ENCODE peak calls at places on chromosomes 6 and 20, in five cellular contexts. V is gastrocnemius medialis, M is Peyer's patch, R is brain microvascular endothelial cell, F is astrocyte of the cerebellum. K is an unnamed sample.

GRCh38 chr20:60001027-60001567 is 42.9 kb downstream of the CDH26 start:
- DNase-seq in V (no peak), M (no peak), R (no peak), F (no peak), K (no peak)

GRCh38 chr6:36268478-36269248 is 1.2 kb upstream of the PNPLA1 start:
- DNase-seq in V (no peak), M (no peak), R (peak), F (no peak), K (no peak)

GRCh38 chr6:129646140-129646569 is 63.8 kb downstream of the ARHGAP18 start:
- DNase-seq in V (no peak), M (no peak), R (no peak), F (no peak), K (no peak)

GRCh38 chr6:155388546-155388945 is 67.1 kb downstream of the NOX3 start:
- DNase-seq in V (no peak), M (no peak), R (no peak), F (no peak), K (no peak)

GRCh38 chr6:145882121-145882531 is 67.5 kb upstream of the FBXO30 start:
- DNase-seq in V (no peak), M (no peak), R (no peak), F (no peak), K (no peak)

GRCh38 chr6:66926060-66926459 is 1219.0 kb upstream of the EYS start:
- DNase-seq in V (no peak), M (no peak), R (peak), F (no peak), K (no peak)

GRCh38 chr6:19836799-19837510 is at the start of gene ID4:
- DNase-seq in V (peak), M (peak), R (peak), F (peak), K (no peak)

GRCh38 chr6:1424306-1424927 is 35.0 kb downstream of the FOXF2 start:
- DNase-seq in V (no peak), M (peak), R (peak), F (peak), K (peak)

GRCh38 chr6:27091661-27092315 is 155.7 kb upstream of the PRSS16 start:
- DNase-seq in V (no peak), M (no peak), R (peak), F (peak), K (peak)

GRCh38 chr6:14671261-14671681 is 553.7 kb downstream of the CD83 start:
- DNase-seq in V (no peak), M (no peak), R (no peak), F (peak), K (peak)

GRCh38 chr6:26197736-26198625 is 110.8 kb downstream of the HFE start:
- DNase-seq in V (no peak), M (peak), R (no peak), F (no peak), K (peak)

GRCh38 chr20:34296468-34296867 is 6.7 kb downstream of the AHCY start:
- DNase-seq in V (no peak), M (no peak), R (no peak), F (no peak), K (no peak)

GRCh38 chr6:150288456-150288855 is 80.4 kb upstream of the IYD start:
- DNase-seq in V (no peak), M (no peak), R (no peak), F (no peak), K (no peak)

GRCh38 chr6:36643967-36644366 is 34.5 kb upstream of the CDKN1A start:
- DNase-seq in V (no peak), M (no peak), R (no peak), F (no peak), K (no peak)

GRCh38 chr20:59253779-59254319 is 46.6 kb upstream of the EDN3 start:
- DNase-seq in V (no peak), M (peak), R (no peak), F (no peak), K (peak)

GRCh38 chr6:150830409-150831165 is 34.9 kb upstream of the MTHFD1L start:
- DNase-seq in V (no peak), M (no peak), R (peak), F (no peak), K (no peak)

GRCh38 chr20:23047738-23048214 is 1.7 kb downstream of the THBD start:
- DNase-seq in V (peak), M (no peak), R (no peak), F (no peak), K (no peak)

GRCh38 chr20:50366270-50367103 is 143.7 kb upstream of the PTPN1 start:
- DNase-seq in V (no peak), M (peak), R (peak), F (peak), K (peak)

GRCh38 chr6:133648576-133648975 is 240.3 kb upstream of the TCF21 start:
- DNase-seq in V (no peak), M (no peak), R (no peak), F (no peak), K (no peak)

GRCh38 chr6:130587778-130588520 is 222.1 kb downstream of the TMEM200A start:
- DNase-seq in V (no peak), M (no peak), R (peak), F (peak), K (peak)

GRCh38 chr6:63565058-63565726 is 7.1 kb upstream of the LOC128125822 start:
- DNase-seq in V (no peak), M (peak), R (no peak), F (no peak), K (peak)

GRCh38 chr20:45872626-45873025 is 8.4 kb upstream of the ZSWIM1 start:
- DNase-seq in V (no peak), M (no peak), R (no peak), F (no peak), K (no peak)

GRCh38 chr20:53227523-53227922 is 255.4 kb downstream of the TSHZ2 start:
- DNase-seq in V (no peak), M (no peak), R (no peak), F (no peak), K (no peak)

GRCh38 chr6:143941852-143942627 is 66.0 kb downstream of the PLAGL1 start:
- DNase-seq in V (no peak), M (peak), R (peak), F (peak), K (peak)

GRCh38 chr6:37239511-37239910 is 18.1 kb upstream of the TBC1D22B start:
- DNase-seq in V (no peak), M (no peak), R (no peak), F (no peak), K (peak)

GRCh38 chr6:106974337-106974998 is at the start of gene CD24:
- DNase-seq in V (no peak), M (peak), R (no peak), F (no peak), K (peak)

GRCh38 chr20:31712564-31713311 is 9.9 kb downstream of the BCL2L1 start:
- DNase-seq in V (peak), M (peak), R (peak), F (peak), K (peak)

GRCh38 chr20:61092199-61092598 is 159.9 kb upstream of the CDH4 start:
- DNase-seq in V (no peak), M (no peak), R (no peak), F (no peak), K (no peak)

GRCh38 chr20:3712279-3712873 is at the start of gene SIGLEC1:
- DNase-seq in V (peak), M (peak), R (no peak), F (no peak), K (no peak)

GRCh38 chr20:17863577-17864292 is 104.9 kb downstream of the SNX5 start:
- DNase-seq in V (no peak), M (peak), R (no peak), F (no peak), K (peak)

GRCh38 chr6:139145661-139146060 is 10.8 kb downstream of the HECA start:
- DNase-seq in V (no peak), M (no peak), R (no peak), F (no peak), K (no peak)

GRCh38 chr20:25291432-25292133 is 43.7 kb downstream of the PYGB start:
- DNase-seq in V (no peak), M (no peak), R (no peak), F (no peak), K (no peak)

GRCh38 chr6:124982669-124983068 is 20.4 kb downstream of the RNF217 start:
- DNase-seq in V (no peak), M (no peak), R (no peak), F (no peak), K (no peak)

GRCh38 chr20:24663496-24663895 is 194.1 kb downstream of the SYNDIG1 start:
- DNase-seq in V (no peak), M (no peak), R (no peak), F (no peak), K (no peak)

GRCh38 chr6:19463250-19463649 is 373.9 kb upstream of the ID4 start:
- DNase-seq in V (no peak), M (no peak), R (no peak), F (no peak), K (no peak)

GRCh38 chr6:68313911-68314310 is 321.2 kb upstream of the ADGRB3 start:
- DNase-seq in V (no peak), M (no peak), R (peak), F (peak), K (peak)

DNA sequence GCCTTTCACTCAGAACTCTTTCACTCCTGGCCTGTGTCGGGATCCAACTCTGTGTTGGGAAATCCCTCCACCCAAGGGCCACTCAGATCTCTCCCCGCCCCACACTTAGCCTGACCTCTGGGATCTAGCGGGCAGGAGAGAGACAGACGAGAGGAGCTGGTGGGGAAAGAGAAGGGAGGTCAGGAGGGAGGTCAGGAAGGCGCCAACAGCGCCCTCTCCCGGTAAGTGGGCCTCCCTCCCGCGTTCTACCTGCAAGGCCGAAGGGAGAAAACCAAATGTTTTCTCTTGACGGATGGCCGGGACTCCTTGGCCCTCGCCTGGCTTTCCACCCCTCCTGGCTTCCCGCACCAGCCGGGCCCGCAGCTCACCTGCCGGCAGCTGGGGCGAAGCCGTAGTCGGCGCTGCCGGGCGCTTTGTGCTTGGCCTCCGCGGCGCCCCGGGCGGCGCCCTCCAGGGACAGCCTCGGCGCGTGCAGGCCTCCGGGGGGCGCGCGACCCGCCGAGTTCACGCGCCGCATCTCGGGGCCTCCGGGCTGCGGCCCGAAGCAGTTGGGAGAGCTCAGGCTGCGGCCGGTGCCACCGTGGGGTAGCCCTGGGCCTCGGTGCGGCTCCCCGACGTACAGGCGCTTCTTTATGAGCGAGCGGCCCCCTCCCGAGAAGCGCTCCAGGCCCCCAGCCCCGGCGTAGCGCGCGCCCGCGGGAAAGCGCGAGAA is 38.2 kb downstream of the C6orf132 start:
- DNase-seq in V (peak), M (peak), R (peak), F (no peak), K (no peak)
- TF ChIP-seq CTCF in V (peak), M (peak), R (peak), F (peak), K (no peak)

DNA sequence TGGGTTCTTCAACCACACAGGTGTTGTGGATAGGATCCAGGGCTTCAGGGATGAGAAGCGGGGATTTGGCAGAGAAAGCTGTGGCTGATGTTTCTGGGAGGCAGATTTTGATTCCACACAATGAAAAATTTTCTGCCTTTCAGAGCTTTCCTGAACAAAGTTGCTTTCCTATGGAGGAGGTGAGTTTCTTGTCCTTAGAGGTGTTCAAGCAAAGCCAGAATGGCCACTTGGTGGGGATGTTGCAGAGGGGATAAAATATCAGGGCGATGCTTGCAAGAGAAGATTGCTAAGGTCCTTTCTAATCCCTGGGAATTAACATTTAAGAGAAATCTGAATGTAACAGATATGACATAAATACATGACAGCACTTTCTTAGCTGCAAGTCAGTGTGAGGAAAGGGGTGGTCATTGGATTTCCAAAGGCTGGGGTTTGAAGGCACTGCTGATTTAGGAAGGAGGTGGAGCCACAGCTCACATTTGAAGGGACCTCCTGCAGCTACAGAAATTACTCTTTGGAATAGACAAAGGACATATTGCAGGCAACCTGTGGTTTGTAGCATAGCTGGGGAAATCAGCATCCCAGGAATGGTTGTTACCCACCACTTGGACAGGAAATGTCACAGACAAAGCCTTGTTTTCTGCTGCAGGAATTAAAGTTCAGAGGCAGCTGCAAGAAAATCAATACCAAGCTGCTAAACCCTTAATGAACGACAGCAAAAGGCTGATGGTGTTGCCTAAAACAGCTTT is 271.1 kb upstream of the CHD6 start:
- DNase-seq in V (no peak), M (no peak), R (no peak), F (no peak), K (no peak)
- TF ChIP-seq CTCF in V (no peak), M (no peak), R (no peak), F (no peak), K (peak)

DNA sequence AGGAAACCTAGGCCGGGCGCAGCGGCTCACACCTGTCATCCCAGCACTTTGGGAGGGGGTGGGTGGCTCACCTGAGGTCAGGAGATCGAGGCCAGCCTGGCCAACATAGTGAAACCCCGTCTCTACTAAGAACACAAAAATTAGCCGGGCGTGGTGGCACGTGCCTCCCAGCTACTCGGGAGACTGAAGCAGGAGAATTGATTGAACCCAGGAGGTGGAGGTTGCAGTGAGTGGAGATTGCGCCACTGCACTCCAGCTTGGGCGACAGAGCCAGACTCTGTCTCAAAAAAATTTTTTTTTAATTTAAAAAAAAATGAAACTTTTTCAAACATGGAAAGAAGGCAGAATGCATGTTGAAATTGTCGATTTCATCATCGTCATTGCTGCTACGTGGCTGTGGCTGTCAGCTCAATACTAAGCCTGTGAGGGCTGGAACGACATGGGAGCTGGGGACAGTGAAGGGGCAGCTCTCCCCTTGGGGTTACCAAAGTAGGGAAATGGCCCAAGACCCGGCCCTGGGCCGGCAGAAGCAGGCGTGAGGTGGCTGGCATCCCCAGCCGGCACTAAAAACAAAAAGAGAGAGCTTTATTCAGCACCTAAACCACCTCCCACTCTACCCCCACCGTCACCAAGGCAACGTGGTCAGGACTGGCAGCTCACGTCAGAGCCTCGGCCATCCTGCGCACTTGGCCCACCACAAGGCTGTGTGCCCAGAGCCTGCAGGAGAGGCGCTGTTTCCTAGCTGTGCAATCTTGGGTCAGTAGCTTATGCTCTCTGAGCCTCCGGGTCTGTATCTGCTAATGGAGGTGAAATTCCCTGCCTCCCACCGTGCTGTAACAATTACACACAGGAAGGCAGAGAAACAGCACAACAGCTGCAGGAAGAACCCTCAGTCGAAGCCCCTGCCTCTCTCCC is 30.8 kb downstream of the AGPAT4 start:
- DNase-seq in V (no peak), M (no peak), R (no peak), F (peak), K (no peak)
- TF ChIP-seq CTCF in V (no peak), M (no peak), R (peak), F (no peak), K (no peak)

GRCh38 chr20:63498950-63499332 is at the start of gene EEF1A2:
- DNase-seq in V (peak), M (peak), R (no peak), F (no peak), K (no peak)
- TF ChIP-seq CTCF in V (peak), M (no peak), R (no peak), F (no peak), K (no peak)

DNA sequence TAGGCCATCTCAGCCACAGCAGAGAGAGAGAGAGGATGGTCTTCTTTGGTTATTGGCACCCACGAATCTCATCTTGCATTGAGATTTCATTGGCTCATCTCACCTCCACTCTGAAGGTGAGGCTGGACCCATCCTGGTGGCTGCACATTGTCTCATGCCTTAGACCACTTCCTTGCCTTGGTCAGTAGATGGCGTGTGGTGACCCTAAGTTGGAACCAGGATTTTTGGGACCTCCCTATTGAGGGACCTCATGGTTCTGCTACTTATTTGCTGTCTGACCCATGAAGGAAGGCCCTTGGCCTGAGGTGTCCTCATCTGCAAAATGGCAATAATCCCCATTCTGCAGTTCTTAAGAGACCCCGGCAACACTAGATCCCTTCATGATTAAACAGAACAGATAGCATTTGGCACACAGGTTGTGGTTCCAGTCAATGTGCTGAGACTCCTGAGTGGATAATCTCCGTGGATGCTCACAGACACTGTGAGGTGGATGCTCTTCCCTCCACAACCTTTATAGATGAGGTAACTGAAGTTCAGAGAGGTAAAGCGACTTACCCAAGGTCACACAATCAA is 21.5 kb upstream of the AAR2 start:
- DNase-seq in V (no peak), M (no peak), R (no peak), F (no peak), K (peak)
- TF ChIP-seq CTCF in V (peak), M (peak), R (peak), F (peak), K (peak)

GRCh38 chr6:62284725-62285124 is 1.3 kb downstream of the KHDRBS2 start:
- DNase-seq in V (no peak), M (no peak), R (no peak), F (no peak), K (no peak)

GRCh38 chr6:62285612-62286469 is at the start of gene KHDRBS2:
- DNase-seq in V (peak), M (peak), R (no peak), F (no peak), K (no peak)

GRCh38 chr6:62283359-62283758 is 2.7 kb downstream of the KHDRBS2 start:
- DNase-seq in V (no peak), M (no peak), R (no peak), F (no peak), K (no peak)

GRCh38 chr6:62286470-62286843 is 432 bp upstream of the KHDRBS2 start:
- DNase-seq in V (no peak), M (peak), R (no peak), F (no peak), K (no peak)

DNA sequence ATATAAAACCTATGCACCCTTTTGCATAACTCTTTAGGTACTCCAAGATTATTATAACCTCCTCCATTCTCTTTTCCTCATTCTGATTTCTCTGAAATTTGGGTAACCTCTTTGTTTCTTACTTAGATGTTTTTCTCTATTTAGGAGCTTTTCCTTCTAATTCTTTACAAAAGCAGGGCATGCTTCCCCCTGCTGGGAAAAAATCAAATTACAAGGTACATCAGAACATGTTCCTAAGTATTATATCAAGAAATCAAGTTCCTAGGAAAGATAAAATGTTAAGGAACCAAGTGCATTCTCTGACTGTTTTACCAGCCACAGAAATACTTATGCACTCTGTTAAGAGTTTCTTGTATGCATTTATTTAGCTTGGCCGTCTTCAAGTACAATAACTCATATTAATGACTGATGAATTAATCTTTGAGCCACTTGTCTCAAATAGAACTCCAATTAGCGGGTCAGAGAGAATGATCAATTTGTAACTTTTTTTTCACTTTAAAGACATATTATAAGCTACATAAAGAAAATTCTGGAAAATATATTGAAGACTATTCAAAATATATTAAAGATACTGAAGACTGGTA is 2.1 kb downstream of the KHDRBS2 start:
- DNase-seq in V (no peak), M (no peak), R (peak), F (no peak), K (peak)
- TF ChIP-seq CTCF in V (no peak), M (peak), R (no peak), F (peak), K (peak)

GRCh38 chr6:33425668-33426577 is 6.1 kb downstream of the SYNGAP1 start:
- DNase-seq in V (peak), M (peak), R (peak), F (peak), K (peak)
- TF ChIP-seq CTCF in V (peak), M (peak), R (peak), F (peak), K (peak)